ENCODE peak calls at places on chromosomes 2 and 18, in ten cellular contexts. G is H9, I is prostate gland, U is endothelial cell of umbilical vein, R is foreskin keratinocyte, L is fibroblast of lung, X is GM12878, V is suprapubic skin, B is PC-9, E is thoracic aorta. W is an unnamed sample. For H3K27me3, the result is how much of the 10 kb centered on the place peaks cover.

GRCh38 chr18:22169889-22170420 is 566 bp downstream of the GATA6 start:
- DNase-seq in L (no peak), U (peak), I (no peak), B (no peak), G (no peak), E (no peak), X (no peak), V (no peak), R (peak), W (no peak)

GRCh38 chr2:174059875-174060226 is 94.7 kb upstream of the SP3 start:
- DNase-seq in B (no peak), L (peak), E (no peak), U (no peak), X (no peak), V (no peak), R (peak), I (no peak), G (no peak), W (no peak)

GRCh38 chr2:46012618-46013240 is 284.5 kb upstream of the EPAS1 start:
- DNase-seq in L (no peak), I (no peak), X (no peak), E (no peak), B (no peak), V (no peak), U (no peak), R (peak), G (no peak), W (no peak)

GRCh38 chr2:242031481-242032019 is 162.0 kb downstream of the RTP5 start:
- DNase-seq in V (peak), R (peak), G (peak), L (peak), E (no peak), X (no peak), I (no peak), U (no peak), B (peak), W (peak)

GRCh38 chr2:9423922-9424272 is 443 bp downstream of the CPSF3 start:
- DNase-seq in G (no peak), V (no peak), E (no peak), B (peak), U (peak), X (no peak), L (peak), R (peak), I (no peak), W (no peak)

GRCh38 chr2:14722919-14723559 is 90.5 kb downstream of the LRATD1 start:
- DNase-seq in L (no peak), G (no peak), X (no peak), I (no peak), U (no peak), B (no peak), V (no peak), R (no peak), E (no peak), W (no peak)

GRCh38 chr2:182717451-182718215 is 1.6 kb downstream of the DNAJC10 start:
- DNase-seq in B (no peak), E (no peak), V (no peak), U (peak), I (no peak), G (no peak), X (no peak), R (no peak), L (no peak), W (no peak)

GRCh38 chr18:48032876-48033769 is 102.7 kb upstream of the SMAD2 start:
- DNase-seq in B (no peak), U (no peak), E (no peak), I (no peak), L (peak), X (no peak), V (peak), G (no peak), R (peak), W (no peak)

GRCh38 chr2:25279091-25279651 is 62.6 kb downstream of the DNMT3A start:
- DNase-seq in B (no peak), R (peak), I (peak), L (peak), V (peak), X (peak), U (peak), E (no peak), G (no peak), W (no peak)

GRCh38 chr2:40511661-40512213 is 59.8 kb upstream of the SLC8A1 start:
- DNase-seq in I (peak), U (peak), L (peak), R (no peak), B (no peak), V (no peak), E (no peak), X (no peak), G (no peak), W (peak)

GRCh38 chr2:54722641-54723299 is 692 bp upstream of the EML6 start:
- DNase-seq in G (no peak), B (no peak), I (no peak), V (no peak), X (no peak), R (peak), L (peak), U (no peak), E (no peak), W (peak)

GRCh38 chr2:229601936-229602335 is 112.4 kb downstream of the DNER start:
- DNase-seq in L (peak), B (no peak), G (no peak), X (no peak), R (peak), V (no peak), I (no peak), E (no peak), U (no peak), W (no peak)

GRCh38 chr2:173221081-173221695 is 133.5 kb upstream of the CDCA7 start:
- DNase-seq in E (no peak), X (no peak), R (no peak), U (no peak), B (no peak), G (no peak), L (no peak), I (no peak), V (no peak), W (no peak)

GRCh38 chr2:14712091-14712490 is 79.6 kb downstream of the LRATD1 start:
- DNase-seq in V (no peak), G (no peak), I (no peak), L (peak), R (no peak), B (no peak), X (no peak), U (no peak), E (no peak), W (no peak)

GRCh38 chr2:202376460-202377307 is 557 bp downstream of the BMPR2 start:
- DNase-seq in E (no peak), B (peak), R (peak), G (no peak), U (peak), V (no peak), I (peak), L (no peak), X (no peak), W (no peak)

GRCh38 chr2:197969391-197969893 is 165.0 kb downstream of the PLCL1 start:
- DNase-seq in B (no peak), R (peak), E (no peak), G (no peak), V (no peak), I (no peak), X (no peak), U (peak), L (peak), W (peak)

GRCh38 chr18:58549814-58550339 is 79.0 kb downstream of the ALPK2 start:
- DNase-seq in U (no peak), E (no peak), B (peak), V (no peak), I (peak), X (no peak), G (no peak), R (no peak), L (no peak), W (no peak)

GRCh38 chr18:30675072-30675471 is 367.5 kb downstream of the DSC3 start:
- DNase-seq in V (no peak), U (no peak), E (no peak), B (no peak), L (no peak), X (no peak), R (no peak), I (no peak), G (no peak), W (no peak)

GRCh38 chr2:158457092-158457825 is 507 bp downstream of the PKP4 start:
- DNase-seq in R (peak), E (no peak), L (peak), U (no peak), G (peak), I (peak), V (peak), B (peak), X (no peak), W (no peak)

GRCh38 chr2:73232471-73233153 is 427 bp downstream of the PRADC1 start:
- DNase-seq in V (no peak), G (no peak), E (no peak), L (no peak), B (peak), X (no peak), I (no peak), R (peak), U (peak), W (no peak)

GRCh38 chr2:101881131-101881530 is 110.6 kb upstream of the IL1R2 start:
- DNase-seq in L (no peak), X (no peak), R (no peak), B (no peak), U (peak), V (no peak), E (no peak), G (no peak), I (no peak), W (no peak)

GRCh38 chr2:133489146-133489545 is 79.1 kb downstream of the NCKAP5 start:
- DNase-seq in G (no peak), L (no peak), X (no peak), B (no peak), R (no peak), U (no peak), I (no peak), E (no peak), V (no peak), W (no peak)

GRCh38 chr2:170155723-170156253 is 22.2 kb upstream of the MYO3B start:
- DNase-seq in I (no peak), R (no peak), U (no peak), G (no peak), X (no peak), L (peak), V (no peak), B (no peak), E (no peak), W (no peak)

GRCh38 chr2:227703961-227704360 is 13.9 kb downstream of the SLC19A3 start:
- DNase-seq in R (peak), G (no peak), I (no peak), X (no peak), V (no peak), L (peak), E (no peak), B (peak), U (no peak), W (no peak)

GRCh38 chr2:210250577-210250976 is 25.3 kb upstream of the ACADL start:
- DNase-seq in V (no peak), L (peak), I (no peak), X (no peak), R (no peak), G (no peak), E (no peak), U (no peak), B (no peak), W (no peak)

GRCh38 chr2:143878131-143878530 is 641.8 kb downstream of the ZEB2 start:
- DNase-seq in U (no peak), I (no peak), R (no peak), E (no peak), G (no peak), V (no peak), L (no peak), B (no peak), X (no peak), W (no peak)

GRCh38 chr2:232339121-232340081 is 39.1 kb upstream of the ALPP start:
- DNase-seq in X (no peak), E (no peak), R (no peak), B (no peak), I (no peak), V (peak), L (no peak), U (no peak), G (peak), W (no peak)

GRCh38 chr2:172102858-172103359 is at the start of gene DLX2:
- DNase-seq in U (peak), G (peak), R (peak), V (no peak), I (peak), L (peak), E (no peak), B (peak), X (no peak), W (no peak)

GRCh38 chr2:228657807-228658402 is 476.4 kb upstream of the SPHKAP start:
- DNase-seq in L (peak), I (no peak), G (no peak), U (no peak), R (peak), V (no peak), E (no peak), B (peak), X (peak), W (no peak)

GRCh38 chr2:101699939-101700442 is 2.5 kb downstream of the MAP4K4 start:
- DNase-seq in I (no peak), R (no peak), G (no peak), X (no peak), L (peak), E (no peak), U (peak), B (no peak), V (no peak), W (no peak)

GRCh38 chr2:133824869-133825268 is 256.6 kb upstream of the NCKAP5 start:
- DNase-seq in U (no peak), R (no peak), G (no peak), E (no peak), X (no peak), I (no peak), B (no peak), V (no peak), L (no peak), W (no peak)

GRCh38 chr2:105432749-105433148 is 33.9 kb upstream of the FHL2 start:
- DNase-seq in E (no peak), B (no peak), V (no peak), X (no peak), G (no peak), I (peak), L (no peak), U (no peak), R (no peak), W (no peak)

GRCh38 chr18:75208836-75209128 is 157 bp downstream of the PTGR3 start:
- DNase-seq in R (no peak), L (no peak), V (no peak), X (no peak), G (peak), I (no peak), E (no peak), B (no peak), U (peak), W (no peak)

GRCh38 chr18:75211002-75211621 is 515 bp downstream of the TSHZ1 start:
- DNase-seq in B (no peak), R (no peak), V (no peak), X (no peak), E (no peak), U (peak), L (no peak), I (no peak), G (no peak), W (no peak)

GRCh38 chr18:75210274-75211001 is at the start of gene TSHZ1:
- DNase-seq in V (no peak), L (peak), G (peak), R (peak), I (peak), U (peak), X (peak), E (no peak), B (peak), W (peak)

GRCh38 chr18:75209129-75209951 is at the start of gene PTGR3:
- DNase-seq in B (peak), I (peak), L (peak), U (peak), G (peak), X (peak), V (peak), R (peak), E (peak), W (no peak)

GRCh38 chr18:75209952-75210261 is 690 bp upstream of the TSHZ1 start:
- DNase-seq in I (no peak), B (no peak), L (no peak), V (no peak), X (no peak), E (no peak), U (no peak), G (no peak), R (peak), W (no peak)
- H3K27me3 ChIP-seq in I (under half), B (under half), L (under half), V (under half), X (under half), E (under half), U (under half), G (half or more), R (under half), W (under half)

DNA sequence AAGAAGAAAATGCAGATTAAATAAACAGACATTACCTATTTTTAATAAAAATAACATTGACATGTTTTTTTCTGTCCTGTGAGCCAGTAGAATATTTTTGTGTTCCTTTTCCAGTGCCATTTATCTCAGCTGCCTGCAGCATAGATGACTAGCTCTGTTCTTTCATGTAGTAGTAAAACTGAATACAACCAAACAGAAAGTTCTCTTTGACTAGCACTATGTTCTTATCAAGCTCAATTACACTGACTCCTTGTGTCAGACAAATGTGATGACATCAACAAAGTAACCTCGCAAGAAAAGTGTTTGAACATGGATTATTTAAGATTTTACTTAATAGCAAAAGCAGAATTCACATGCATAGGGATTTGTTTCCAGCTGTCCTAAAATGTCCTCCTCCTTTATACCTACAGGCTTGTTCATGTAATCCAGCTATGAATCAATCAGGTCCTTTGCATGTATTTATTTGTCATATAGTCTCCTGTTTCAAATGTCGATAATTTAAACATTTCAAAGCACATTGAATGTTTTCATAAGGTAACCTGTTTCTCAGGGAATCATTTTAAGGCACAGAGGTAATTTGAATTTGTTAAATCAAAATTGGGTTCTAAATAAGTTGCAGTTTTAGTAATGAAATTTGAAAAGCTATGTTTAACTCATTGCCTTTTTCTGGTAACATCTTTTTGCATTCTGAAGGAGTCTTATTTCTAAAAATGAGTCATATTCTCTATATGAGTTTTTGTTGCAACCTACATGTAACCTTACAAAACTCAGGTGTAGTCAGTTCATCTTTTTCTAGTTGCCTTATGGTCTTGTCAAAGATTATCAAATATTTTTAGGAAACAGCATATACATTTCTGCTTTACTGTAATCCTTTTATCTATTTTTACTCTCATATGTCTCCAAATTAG is 215.3 kb upstream of the GULP1 start:
- DNase-seq in R (no peak), I (no peak), B (no peak), X (no peak), E (no peak), L (peak), V (no peak), U (no peak), G (no peak), W (no peak)
- TF ChIP-seq CTCF in R (no peak), I (no peak), B (no peak), X (no peak), E (no peak), L (peak), V (no peak), U (no peak), G (no peak), W (no peak)

DNA sequence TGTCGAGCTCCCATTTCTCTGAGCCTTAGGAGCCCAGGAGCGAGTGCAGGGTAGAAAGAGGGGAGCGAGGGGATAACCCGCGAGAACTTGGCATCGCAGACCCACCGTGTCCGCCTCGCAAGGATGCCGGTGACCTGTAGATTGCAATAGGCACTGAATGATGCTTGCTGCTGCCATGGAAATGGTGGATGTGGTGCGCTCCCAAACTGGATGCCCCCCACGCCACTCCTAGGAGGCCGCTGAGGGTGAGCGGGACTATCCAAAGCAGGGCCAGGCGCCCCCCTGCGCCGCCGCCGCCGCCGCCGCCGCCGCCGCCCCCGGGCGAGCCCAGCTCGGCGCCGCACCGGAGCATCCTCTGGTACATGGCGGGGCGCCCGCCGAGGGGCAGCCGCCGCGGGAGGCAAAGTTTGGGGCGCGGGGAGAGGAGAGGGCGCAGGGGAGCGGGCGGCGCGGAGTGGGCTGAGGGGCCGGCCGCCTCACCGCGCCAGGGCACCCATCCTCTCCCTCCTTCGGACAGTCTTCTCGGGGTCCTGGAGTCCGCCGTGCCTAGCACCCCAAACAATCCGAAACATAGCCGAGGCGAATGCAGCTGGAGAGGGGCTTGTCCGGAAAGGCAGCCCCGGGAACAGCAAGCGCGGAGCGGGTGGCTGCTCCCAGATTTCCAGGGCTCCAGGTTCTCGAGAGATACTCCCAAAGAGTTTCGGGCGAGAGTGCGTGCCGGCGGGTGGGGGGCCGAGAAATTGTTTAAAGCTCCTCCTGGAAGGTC is 685.2 kb downstream of the NRXN1 start:
- DNase-seq in L (no peak), V (no peak), G (peak), X (no peak), E (no peak), I (no peak), B (no peak), U (no peak), R (no peak), W (no peak)
- H3K27me3 ChIP-seq in L (under half), V (half or more), G (under half), X (under half), E (under half), I (under half), B (under half), U (under half), R (half or more), W (under half)

GRCh38 chr2:79666430-79666829 is 153.6 kb downstream of the CTNNA2 start:
- DNase-seq in U (no peak), V (no peak), X (no peak), R (no peak), I (no peak), B (no peak), E (no peak), L (no peak), G (no peak), W (no peak)

GRCh38 chr2:79660552-79660951 is 147.7 kb downstream of the CTNNA2 start:
- DNase-seq in U (no peak), V (no peak), G (no peak), X (no peak), R (no peak), L (peak), B (no peak), E (no peak), I (no peak), W (no peak)
- TF ChIP-seq CTCF in U (no peak), V (no peak), G (no peak), X (no peak), R (no peak), L (no peak), B (no peak), E (no peak), I (no peak), W (peak)

GRCh38 chr2:111119004-111119846 is 1.5 kb upstream of the BCL2L11 start:
- DNase-seq in E (no peak), U (peak), R (no peak), I (no peak), G (peak), X (no peak), B (no peak), V (peak), L (no peak), W (no peak)
- H3K27me3 ChIP-seq in E (under half), U (half or more), R (under half), I (under half), G (under half), X (under half), B (under half), V (under half), L (under half), W (under half)